ENCODE peak calls at places on chromosome 17, in seven cellular contexts. S, Y, Q, W, D, P and Z are unnamed samples.

GRCh38 chr17:63474174-63474913 is 2.5 kb upstream of the ACE start:
- DNase-seq in S (no peak), Y (peak), Q (no peak), W (no peak), D (no peak), P (no peak), Z (no peak)

GRCh38 chr17:694239-694638 is 20.4 kb downstream of the VPS53 start:
- DNase-seq in S (no peak), Y (peak), Q (peak), W (no peak), D (no peak), P (no peak), Z (no peak)

GRCh38 chr17:72503556-72503955 is 382.7 kb downstream of the SOX9 start:
- DNase-seq in S (no peak), Y (no peak), Q (no peak), W (no peak), D (no peak), P (no peak), Z (no peak)

GRCh38 chr17:34235389-34236028 is 19.6 kb upstream of the CCL2 start:
- DNase-seq in S (no peak), Y (peak), Q (no peak), W (no peak), D (no peak), P (no peak), Z (no peak)

GRCh38 chr17:68399638-68400403 is 57.5 kb downstream of the WIPI1 start:
- DNase-seq in S (no peak), Y (no peak), Q (no peak), W (no peak), D (no peak), P (no peak), Z (no peak)

GRCh38 chr17:37683454-37683984 is 40.3 kb upstream of the DDX52 start:
- DNase-seq in S (no peak), Y (no peak), Q (no peak), W (no peak), D (peak), P (no peak), Z (no peak)

GRCh38 chr17:42286411-42287295 is 1.6 kb upstream of the STAT5A start:
- DNase-seq in S (no peak), Y (peak), Q (no peak), W (no peak), D (no peak), P (no peak), Z (no peak)

GRCh38 chr17:28493467-28493866 is 12.7 kb upstream of the FOXN1 start:
- DNase-seq in S (no peak), Y (no peak), Q (no peak), W (no peak), D (no peak), P (no peak), Z (no peak)